ENCODE peak calls at places on chromosomes 4 and X, in seven cellular contexts. G is A549, D is kidney glomerular epithelial cell, U is adipocyte, M is DMS153, O is NCI-H2029, S is PC-3. B is an unnamed sample.
A peak's percentile ranks its signal among the peaks of the same experiment; 100 is the strongest.

GRCh38 chr4:10033191-10033881 is 12.0 kb upstream of the SLC2A9 start:
- DNase-seq in U (no peak), M (no peak), O (no peak), G (no peak), S (peak; percentile 8), D (peak; percentile 71), B (peak; percentile 92)

GRCh38 chr4:39085891-39086290 is 23.9 kb downstream of the KLHL5 start:
- DNase-seq in S (no peak), G (no peak), D (no peak), U (no peak), M (no peak), O (no peak), B (peak; percentile 43)

GRCh38 chrX:12975999-12976558 is 1.2 kb downstream of the TMSB4X start:
- DNase-seq in D (peak; percentile 14), O (no peak), G (peak; percentile 55), U (peak; percentile 58), M (no peak), S (peak; percentile 43), B (peak; percentile 74)

GRCh38 chr4:116391020-116391419 is 694.4 kb downstream of the TRAM1L1 start:
- DNase-seq in G (no peak), U (no peak), S (no peak), M (no peak), D (no peak), O (no peak), B (no peak)

GRCh38 chrX:63281465-63281864 is 69.7 kb downstream of the SPIN4 start:
- DNase-seq in S (no peak), U (no peak), M (no peak), G (no peak), D (no peak), O (no peak), B (no peak)

GRCh38 chrX:41759817-41760216 is 35.8 kb downstream of the GPR82 start:
- DNase-seq in U (peak; percentile 55), G (no peak), S (peak; percentile 39), M (no peak), O (no peak), D (no peak), B (no peak)

GRCh38 chr4:147340111-147340510 is 140.8 kb upstream of the EDNRA start:
- DNase-seq in G (no peak), M (no peak), U (peak; percentile 80), D (peak; percentile 12), O (no peak), S (peak; percentile 62), B (peak; percentile 93)

GRCh38 chr4:84790769-84791565 is 175.5 kb downstream of the WDFY3 start:
- DNase-seq in U (no peak), M (no peak), D (no peak), S (no peak), O (no peak), G (no peak), B (no peak)

GRCh38 chr4:77092832-77093800 is 17.3 kb upstream of the CCNI start:
- DNase-seq in U (no peak), G (no peak), O (no peak), D (peak; percentile 84), S (peak; percentile 40), M (no peak), B (peak; percentile 54)

GRCh38 chrX:966396-967070 is 245.9 kb downstream of the CRLF2 start:
- DNase-seq in M (no peak), S (no peak), U (no peak), D (no peak), G (no peak), O (no peak), B (no peak)

GRCh38 chr4:88792268-88792781 is 94.7 kb upstream of the NAP1L5 start:
- DNase-seq in O (no peak), U (peak; percentile 92), D (peak; percentile 90), S (peak; percentile 63), G (peak; percentile 5), M (no peak), B (peak; percentile 53)

GRCh38 chr4:74674750-74675149 is 119.6 kb downstream of the BTC start:
- DNase-seq in D (no peak), S (no peak), U (no peak), O (no peak), M (no peak), G (no peak), B (no peak)

GRCh38 chr4:82293304-82293703 is 80.5 kb downstream of the HNRNPD start:
- DNase-seq in M (no peak), U (no peak), D (no peak), O (no peak), S (no peak), G (no peak), B (no peak)

GRCh38 chr4:114187592-114187991 is 208.1 kb upstream of the ARSJ start:
- DNase-seq in S (no peak), G (no peak), M (no peak), U (no peak), D (no peak), O (no peak), B (no peak)

GRCh38 chr4:61427099-61427817 is 227.1 kb downstream of the ADGRL3 start:
- DNase-seq in D (no peak), S (peak; percentile 98), G (no peak), M (no peak), O (no peak), U (no peak), B (no peak)

GRCh38 chr4:89056953-89057398 is at the start of gene FAM13A:
- DNase-seq in O (peak; percentile 94), M (peak; percentile 85), U (peak; percentile 98), D (peak; percentile 89), S (peak; percentile 86), G (peak; percentile 41), B (peak; percentile 68)

GRCh38 chrX:1592863-1593201 is 1.4 kb downstream of the AKAP17A start:
- DNase-seq in S (no peak), O (no peak), G (no peak), D (peak; percentile 7), M (no peak), U (peak; percentile 55), B (peak; percentile 97)

GRCh38 chrX:108117988-108118387 is 26.4 kb downstream of the ATG4A start:
- DNase-seq in O (no peak), U (no peak), D (no peak), M (no peak), S (no peak), G (no peak), B (no peak)

GRCh38 chr4:183260491-183261151 is 59.5 kb downstream of the CLDN22 start:
- DNase-seq in G (no peak), U (no peak), M (peak; percentile 61), D (no peak), O (peak; percentile 19), S (peak; percentile 79), B (peak; percentile 15)

GRCh38 chrX:33045245-33045644 is 166.1 kb downstream of the DMD start:
- DNase-seq in S (no peak), O (no peak), M (no peak), D (no peak), G (no peak), U (no peak), B (no peak)

GRCh38 chr4:96193061-96193460 is 353.2 kb downstream of the PDHA2 start:
- DNase-seq in S (no peak), U (no peak), G (no peak), D (peak; percentile 66), M (no peak), O (no peak), B (no peak)

GRCh38 chrX:49186125-49187027 is at the start of gene PRICKLE3:
- DNase-seq in D (peak; percentile 5), O (peak; percentile 48), S (peak; percentile 79), M (peak; percentile 21), U (peak; percentile 25), G (peak; percentile 60), B (no peak)

GRCh38 chr4:141771889-141772830 is 135.8 kb downstream of the IL15 start:
- DNase-seq in G (no peak), D (no peak), O (no peak), S (no peak), U (no peak), M (no peak), B (no peak)